ENCODE peak calls at places on chromosomes 11 and 22, in four cellular contexts. One of them, this sample, is unnamed.

GRCh38 chr11:82814379-82814778 is 80.7 kb upstream of the FAM181B start:
- DNase-seq in HepG2: no peak
- DNase-seq in K562: no peak
- DNase-seq in SK-N-SH: no peak
- DNase-seq in this sample: no peak

GRCh38 chr22:46078241-46079092 is 71.9 kb upstream of the PPARA start:
- DNase-seq in HepG2: no peak
- DNase-seq in K562: no peak
- DNase-seq in SK-N-SH: peak; percentile 68
- DNase-seq in this sample: peak; percentile 10

GRCh38 chr22:20522134-20522827 is 14.9 kb downstream of the MED15 start:
- DNase-seq in SK-N-SH: no peak
- DNase-seq in HepG2: no peak
- DNase-seq in K562: peak; percentile 61
- DNase-seq in this sample: no peak

GRCh38 chr11:120386774-120387371 is 50.7 kb downstream of the ARHGEF12 start:
- DNase-seq in HepG2: no peak
- DNase-seq in K562: no peak
- DNase-seq in SK-N-SH: no peak
- DNase-seq in this sample: no peak

GRCh38 chr11:115959098-115959497 is 454.9 kb upstream of the CADM1 start:
- DNase-seq in K562: no peak
- DNase-seq in HepG2: peak; percentile 16
- DNase-seq in SK-N-SH: peak; percentile 36
- DNase-seq in this sample: no peak

GRCh38 chr11:5624489-5625278 is at the start of gene TRIM34:
- DNase-seq in K562: peak; percentile 41
- DNase-seq in SK-N-SH: no peak
- DNase-seq in HepG2: no peak
- DNase-seq in this sample: peak; percentile 25

GRCh38 chr11:94171693-94172440 is 43.2 kb downstream of the PANX1 start:
- DNase-seq in K562: peak; percentile 84
- DNase-seq in SK-N-SH: peak; percentile 39
- DNase-seq in HepG2: peak; percentile 31
- DNase-seq in this sample: peak; percentile 75

GRCh38 chr11:19933132-19933735 is 220.6 kb downstream of the NAV2 start:
- DNase-seq in SK-N-SH: no peak
- DNase-seq in K562: no peak
- DNase-seq in HepG2: no peak
- DNase-seq in this sample: no peak

GRCh38 chr22:19398206-19398605 is 33.3 kb downstream of the HIRA start:
- DNase-seq in HepG2: no peak
- DNase-seq in K562: no peak
- DNase-seq in SK-N-SH: no peak
- DNase-seq in this sample: no peak

GRCh38 chr11:120090411-120090810 is 47.5 kb downstream of the TRIM29 start:
- DNase-seq in HepG2: no peak
- DNase-seq in K562: no peak
- DNase-seq in SK-N-SH: no peak
- DNase-seq in this sample: no peak

GRCh38 chr11:1260023-1260501 is 37.2 kb downstream of the MUC5B start:
- DNase-seq in K562: peak; percentile 98
- DNase-seq in HepG2: peak; percentile 37
- DNase-seq in SK-N-SH: peak; percentile 91
- DNase-seq in this sample: peak; percentile 44

GRCh38 chr11:35352107-35352888 is 67.1 kb downstream of the SLC1A2 start:
- DNase-seq in SK-N-SH: no peak
- DNase-seq in HepG2: no peak
- DNase-seq in K562: peak; percentile 36
- DNase-seq in this sample: no peak

GRCh38 chr11:34904421-34904950 is 11.7 kb downstream of the APIP start:
- DNase-seq in K562: no peak
- DNase-seq in HepG2: no peak
- DNase-seq in SK-N-SH: no peak
- DNase-seq in this sample: no peak

GRCh38 chr11:75103380-75104026 is 6.8 kb upstream of the OR2AT4 start:
- DNase-seq in SK-N-SH: no peak
- DNase-seq in K562: peak; percentile 32
- DNase-seq in HepG2: no peak
- DNase-seq in this sample: no peak

GRCh38 chr11:255176-255575 is 18.4 kb downstream of the PSMD13 start:
- DNase-seq in HepG2: no peak
- DNase-seq in K562: no peak
- DNase-seq in SK-N-SH: no peak
- DNase-seq in this sample: no peak

GRCh38 chr11:46240861-46241260 is 36.6 kb upstream of the CREB3L1 start:
- DNase-seq in HepG2: no peak
- DNase-seq in SK-N-SH: no peak
- DNase-seq in K562: no peak
- DNase-seq in this sample: no peak

GRCh38 chr11:68959465-68960298 is 21.1 kb downstream of the MRGPRD start:
- DNase-seq in SK-N-SH: peak; percentile 51
- DNase-seq in HepG2: no peak
- DNase-seq in K562: no peak
- DNase-seq in this sample: no peak

GRCh38 chr11:36265793-36266628 is 23.2 kb downstream of the COMMD9 start:
- DNase-seq in HepG2: peak; percentile 16
- DNase-seq in K562: peak; percentile 77
- DNase-seq in SK-N-SH: peak; percentile 81
- DNase-seq in this sample: peak; percentile 80

GRCh38 chr11:44760477-44760872 is 33.7 kb downstream of the TSPAN18 start:
- DNase-seq in K562: no peak
- DNase-seq in HepG2: no peak
- DNase-seq in SK-N-SH: no peak
- DNase-seq in this sample: no peak

GRCh38 chr11:68118753-68119448 is 2.3 kb downstream of the CHKA start:
- DNase-seq in HepG2: no peak
- DNase-seq in K562: no peak
- DNase-seq in SK-N-SH: no peak
- DNase-seq in this sample: no peak

GRCh38 chr11:116993599-116993998 is 104.6 kb downstream of the SIK3 start:
- DNase-seq in HepG2: no peak
- DNase-seq in SK-N-SH: peak; percentile 58
- DNase-seq in K562: no peak
- DNase-seq in this sample: no peak

GRCh38 chr11:102234779-102235439 is 82.4 kb upstream of the BIRC3 start:
- DNase-seq in K562: no peak
- DNase-seq in HepG2: no peak
- DNase-seq in SK-N-SH: no peak
- DNase-seq in this sample: no peak
- TF ChIP-seq FOXJ3 in K562: no peak
- TF ChIP-seq FOXJ3 in HepG2: no peak
- TF ChIP-seq FOXJ3 in SK-N-SH: no peak
- TF ChIP-seq FOXJ3 in this sample: no peak

DNA sequence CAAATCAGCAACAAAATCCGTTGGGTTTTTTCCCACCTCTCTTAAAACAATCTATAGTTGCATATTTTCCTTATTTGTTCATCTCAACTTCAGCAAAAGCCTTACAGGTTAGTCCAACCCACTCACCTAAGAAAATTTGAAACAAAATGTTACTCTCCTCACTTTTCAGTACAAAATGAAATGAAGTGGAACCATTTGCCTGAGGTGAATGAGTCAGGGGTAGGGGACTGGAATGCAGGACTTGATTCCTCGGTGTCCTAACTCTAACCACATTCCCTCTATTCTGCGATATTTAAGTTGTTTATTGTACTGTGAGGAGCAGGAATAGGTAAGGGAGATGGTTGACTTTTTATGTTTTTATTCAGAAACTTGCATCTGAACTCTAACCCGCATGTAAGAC is 16.4 kb downstream of the ATP5MG start:
- DNase-seq in K562: no peak
- DNase-seq in HepG2: no peak
- DNase-seq in SK-N-SH: no peak
- DNase-seq in this sample: no peak
- TF ChIP-seq USF2 in K562: no peak
- TF ChIP-seq USF2 in HepG2: no peak
- TF ChIP-seq USF2 in SK-N-SH: no peak
- TF ChIP-seq USF2 in this sample: no peak

DNA sequence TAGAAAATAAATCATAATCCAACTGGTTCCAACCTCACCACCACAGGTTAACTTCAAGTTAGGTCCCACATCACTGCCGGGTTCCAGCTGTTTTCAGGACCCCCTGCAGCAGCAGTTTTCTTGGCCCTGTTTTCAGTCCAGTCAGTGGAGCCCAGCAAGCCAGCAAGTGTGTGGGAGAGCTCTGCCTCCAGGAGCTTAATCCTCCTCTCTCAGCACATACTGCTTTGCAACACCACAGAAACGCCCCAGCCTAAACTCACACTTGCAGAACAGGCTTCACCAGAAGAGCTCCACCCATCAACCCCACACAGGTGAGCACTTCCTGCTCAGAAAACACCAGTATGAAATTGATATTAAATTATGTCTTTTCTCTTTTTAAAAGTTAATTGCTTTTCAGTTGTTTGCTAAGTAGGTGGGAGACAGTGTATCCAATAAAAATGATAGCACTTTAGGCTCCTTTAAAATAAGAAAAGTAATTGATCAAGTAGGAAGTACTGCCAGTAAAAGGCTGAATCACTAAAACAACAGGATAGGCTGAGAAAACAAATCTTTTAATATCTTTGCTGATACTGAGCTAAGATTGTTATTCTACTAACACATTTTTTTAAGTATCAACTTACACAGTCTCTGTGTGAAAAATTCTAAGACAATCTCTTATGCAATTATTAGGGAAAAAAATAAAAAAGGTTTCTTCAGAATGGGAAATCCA is 81.5 kb upstream of the TP53AIP1 start:
- DNase-seq in K562: no peak
- DNase-seq in HepG2: no peak
- DNase-seq in SK-N-SH: no peak
- DNase-seq in this sample: peak; percentile 53
- TF ChIP-seq FOXJ3 in K562: no peak
- TF ChIP-seq FOXJ3 in HepG2: no peak
- TF ChIP-seq FOXJ3 in SK-N-SH: no peak
- TF ChIP-seq FOXJ3 in this sample: no peak

DNA sequence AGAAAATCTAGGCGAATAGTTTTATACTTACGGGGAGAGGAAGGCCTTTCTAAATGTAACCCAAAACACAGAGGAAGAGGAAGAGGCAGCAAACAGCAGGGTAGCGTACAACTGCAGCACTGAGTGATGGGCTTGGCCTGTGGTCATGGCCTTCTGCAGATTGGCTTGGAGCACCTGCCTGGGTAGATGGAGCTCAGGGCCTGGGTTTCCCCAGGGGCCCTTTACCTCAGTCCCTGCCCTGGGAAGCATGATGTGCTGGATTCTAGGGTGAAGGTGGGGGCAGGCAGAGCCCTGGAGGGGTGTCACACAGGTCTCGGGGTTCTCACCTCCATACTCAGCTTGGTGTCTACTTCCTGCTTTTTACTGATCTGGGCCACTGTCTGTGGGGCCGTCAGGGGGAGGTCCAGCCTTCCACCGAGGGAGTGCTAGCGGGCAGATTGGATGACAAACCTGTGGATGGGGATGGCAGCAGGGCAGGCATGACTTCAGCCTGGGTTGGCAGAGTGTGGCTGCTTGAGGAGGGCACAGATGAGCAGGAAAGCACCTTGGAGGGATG is 27.7 kb upstream of the CHRM1 start:
- DNase-seq in HepG2: no peak
- DNase-seq in SK-N-SH: no peak
- DNase-seq in K562: no peak
- DNase-seq in this sample: no peak
- TF ChIP-seq USF2 in HepG2: no peak
- TF ChIP-seq USF2 in SK-N-SH: no peak
- TF ChIP-seq USF2 in K562: no peak
- TF ChIP-seq USF2 in this sample: no peak

GRCh38 chr22:42962295-42963230 is 52.4 kb downstream of the PACSIN2 start:
- DNase-seq in SK-N-SH: no peak
- DNase-seq in K562: no peak
- DNase-seq in HepG2: no peak
- DNase-seq in this sample: no peak
- TF ChIP-seq FOXJ3 in SK-N-SH: no peak
- TF ChIP-seq FOXJ3 in K562: no peak
- TF ChIP-seq FOXJ3 in HepG2: no peak
- TF ChIP-seq FOXJ3 in this sample: no peak